ENCODE peak calls at places on chromosomes 1 and 21, in ten cellular contexts. K is HEK293T; U is fibroblast of lung; B is hepatocyte; Q is activated T-helper 1 cell treated with Interleukin-2 at 50 U/mL for 16 hours; M is stimulated activated CD4-positive, alpha-beta T cell treated with anti-CD3 and anti-CD28 coated beads, Interleukin-12 subunit alpha, Interleukin-12 subunit beta, amount 100 ng/mL, for 48 hours; S is stromal cell of bone marrow; G is stimulated activated naive CD4-positive, alpha-beta T cell; Y is AG10803; V is effector memory CD4-positive, alpha-beta T cell. W is an unnamed sample.

GRCh38 chr1:156957634-156958033 is 37.2 kb downstream of the LRRC71 start:
- DNase-seq in K (no peak), U (no peak), B (no peak), Q (no peak), M (no peak), S (no peak), G (no peak), Y (no peak), V (no peak), W (no peak)

GRCh38 chr21:41820384-41821080 is 53.7 kb upstream of the RIPK4 start:
- DNase-seq in K (no peak), U (no peak), B (no peak), Q (no peak), M (no peak), S (no peak), G (no peak), Y (no peak), V (no peak), W (no peak)

GRCh38 chr1:52413410-52414104 is 9.2 kb downstream of the PRPF38A start:
- DNase-seq in K (no peak), U (peak; percentile 7), B (no peak), Q (no peak), M (no peak), S (no peak), G (no peak), Y (no peak), V (no peak), W (no peak)

GRCh38 chr1:224182057-224182865 is 779 bp upstream of the DEGS1 start:
- DNase-seq in K (no peak), U (no peak), B (no peak), Q (peak; percentile 25), M (no peak), S (no peak), G (peak; percentile 34), Y (no peak), V (peak; percentile 43), W (no peak)

GRCh38 chr1:199010492-199010891 is 371.7 kb downstream of the PTPRC start:
- DNase-seq in K (no peak), U (no peak), B (no peak), Q (no peak), M (no peak), S (no peak), G (no peak), Y (no peak), V (no peak), W (peak; percentile 21)

GRCh38 chr1:92973203-92973907 is 12.1 kb upstream of the DIPK1A start:
- DNase-seq in K (no peak), U (no peak), B (no peak), Q (no peak), M (no peak), S (no peak), G (no peak), Y (no peak), V (no peak), W (no peak)

GRCh38 chr1:2523891-2524609 is 2.3 kb downstream of the PANK4 start:
- DNase-seq in K (no peak), U (no peak), B (no peak), Q (peak; percentile 47), M (no peak), S (no peak), G (no peak), Y (no peak), V (peak; percentile 30), W (no peak)

GRCh38 chr1:8862528-8862927 is 16.0 kb downstream of the ENO1 start:
- DNase-seq in K (peak; percentile 60), U (no peak), B (no peak), Q (peak; percentile 18), M (no peak), S (no peak), G (no peak), Y (no peak), V (no peak), W (no peak)

GRCh38 chr1:73626326-73626725 is 571.6 kb downstream of the LRRIQ3 start:
- DNase-seq in K (no peak), U (no peak), B (no peak), Q (no peak), M (no peak), S (no peak), G (no peak), Y (no peak), V (no peak), W (no peak)

GRCh38 chr1:234206651-234207284 is 166.5 kb upstream of the COA6 start:
- DNase-seq in K (no peak), U (peak; percentile 36), B (no peak), Q (no peak), M (no peak), S (peak; percentile 19), G (no peak), Y (peak; percentile 86), V (no peak), W (no peak)

GRCh38 chr1:226035915-226036314 is 26.6 kb upstream of the H3-3A start:
- DNase-seq in K (no peak), U (no peak), B (no peak), Q (no peak), M (no peak), S (no peak), G (no peak), Y (no peak), V (no peak), W (no peak)

GRCh38 chr1:3038113-3038551 is 16.9 kb downstream of the ACTRT2 start:
- DNase-seq in K (no peak), U (no peak), B (no peak), Q (no peak), M (no peak), S (no peak), G (no peak), Y (no peak), V (no peak), W (no peak)

GRCh38 chr1:29708381-29708780 is 472.1 kb downstream of the PTPRU start:
- DNase-seq in K (no peak), U (no peak), B (no peak), Q (no peak), M (no peak), S (no peak), G (no peak), Y (peak; percentile 57), V (no peak), W (no peak)

GRCh38 chr1:189779034-189779433 is 698.6 kb downstream of the BRINP3 start:
- DNase-seq in K (no peak), U (no peak), B (no peak), Q (no peak), M (no peak), S (no peak), G (no peak), Y (no peak), V (no peak), W (no peak)

GRCh38 chr1:115277276-115277675 is 60.8 kb downstream of the NGF start:
- DNase-seq in K (no peak), U (peak; percentile 53), B (no peak), Q (no peak), M (no peak), S (peak; percentile 83), G (no peak), Y (peak; percentile 97), V (no peak), W (no peak)

GRCh38 chr1:204451352-204452124 is 39.9 kb upstream of the PPP1R15B start:
- DNase-seq in K (no peak), U (no peak), B (no peak), Q (no peak), M (no peak), S (no peak), G (no peak), Y (no peak), V (no peak), W (no peak)

GRCh38 chr1:202084791-202085681 is 37.7 kb upstream of the GPR37L1 start:
- DNase-seq in K (peak; percentile 8), U (no peak), B (peak; percentile 65), Q (no peak), M (no peak), S (no peak), G (no peak), Y (no peak), V (no peak), W (no peak)

GRCh38 chr1:28955930-28956552 is 41.7 kb downstream of the EPB41 start:
- DNase-seq in K (no peak), U (peak; percentile 17), B (no peak), Q (no peak), M (no peak), S (no peak), G (no peak), Y (no peak), V (no peak), W (no peak)

GRCh38 chr1:186958520-186958919 is 129.8 kb downstream of the PLA2G4A start:
- DNase-seq in K (no peak), U (peak; percentile 73), B (no peak), Q (no peak), M (no peak), S (no peak), G (no peak), Y (peak; percentile 33), V (no peak), W (no peak)

GRCh38 chr1:166888710-166889109 is 12.6 kb upstream of the TADA1 start:
- DNase-seq in K (no peak), U (no peak), B (no peak), Q (no peak), M (no peak), S (no peak), G (no peak), Y (no peak), V (no peak), W (no peak)

GRCh38 chr1:154970631-154971340 is at the start of gene SHC1:
- DNase-seq in K (peak; percentile 79), U (peak; percentile 92), B (peak; percentile 95), Q (no peak), M (no peak), S (peak; percentile 97), G (no peak), Y (peak; percentile 92), V (no peak), W (peak; percentile 87)

GRCh38 chr1:7940034-7940433 is 605 bp downstream of the TNFRSF9 start:
- DNase-seq in K (no peak), U (no peak), B (no peak), Q (no peak), M (no peak), S (no peak), G (no peak), Y (no peak), V (no peak), W (no peak)

GRCh38 chr1:10544239-10544638 is 69.5 kb downstream of the PEX14 start:
- DNase-seq in K (no peak), U (no peak), B (no peak), Q (no peak), M (no peak), S (no peak), G (no peak), Y (no peak), V (no peak), W (no peak)

GRCh38 chr1:74609810-74610371 is 63.7 kb downstream of the ERICH3 start:
- DNase-seq in K (no peak), U (no peak), B (no peak), Q (no peak), M (no peak), S (no peak), G (no peak), Y (no peak), V (no peak), W (no peak)

GRCh38 chr1:73065585-73065984 is 783.2 kb upstream of the NEGR1 start:
- DNase-seq in K (no peak), U (peak; percentile 25), B (peak; percentile 61), Q (no peak), M (no peak), S (no peak), G (no peak), Y (no peak), V (no peak), W (no peak)

W was measured in CMK.